ENCODE peak calls at places on chromosomes 3 and 15, in five cellular contexts. H, X, F, L and W are unnamed samples.

GRCh38 chr3:25527796-25528195 is 99.7 kb downstream of the RARB start:
- DNase-seq in F (no peak), L (no peak), X (no peak), H (no peak), W (no peak)

GRCh38 chr15:66085128-66085527 is 168.4 kb downstream of the MEGF11 start:
- DNase-seq in L (peak; percentile 18), F (no peak), H (no peak), X (no peak), W (no peak)

GRCh38 chr3:123871946-123872345 is 12.2 kb downstream of the MYLK start:
- DNase-seq in X (no peak), H (no peak), L (no peak), F (no peak), W (no peak)

GRCh38 chr3:15452156-15452555 is 24.8 kb downstream of the EAF1 start:
- DNase-seq in L (no peak), X (no peak), H (no peak), F (no peak), W (no peak)

GRCh38 chr15:99844150-99844549 is 110.9 kb upstream of the LYSMD4 start:
- DNase-seq in H (no peak), X (no peak), F (no peak), L (no peak), W (no peak)

GRCh38 chr3:98521897-98522537 is 685 bp downstream of the CLDND1 start:
- DNase-seq in F (peak; percentile 14), L (peak; percentile 59), X (no peak), H (peak; percentile 58), W (peak; percentile 71)

GRCh38 chr3:36944012-36944640 is 728 bp downstream of the TRANK1 start:
- DNase-seq in X (no peak), F (no peak), L (peak; percentile 49), H (peak; percentile 57), W (peak; percentile 80)

GRCh38 chr3:48684480-48685143 is 1.1 kb downstream of the NCKIPSD start:
- DNase-seq in F (peak; percentile 44), X (no peak), L (no peak), H (peak; percentile 44), W (no peak)

GRCh38 chr3:23826382-23827061 is 20.8 kb downstream of the UBE2E1 start:
- DNase-seq in F (no peak), H (no peak), X (no peak), L (no peak), W (no peak)

GRCh38 chr3:197513953-197514785 is 41.6 kb downstream of the BDH1 start:
- DNase-seq in L (no peak), F (no peak), X (no peak), H (no peak), W (no peak)

GRCh38 chr3:187684880-187685279 is 14.7 kb upstream of the SST start:
- DNase-seq in H (no peak), F (no peak), X (no peak), L (no peak), W (no peak)

GRCh38 chr15:94042163-94042954 is 189.0 kb upstream of the MCTP2 start:
- DNase-seq in L (no peak), F (no peak), H (no peak), X (no peak), W (no peak)

GRCh38 chr3:53114412-53115074 is 15.7 kb downstream of the RFT1 start:
- DNase-seq in X (no peak), H (no peak), L (no peak), F (peak; percentile 31), W (no peak)

GRCh38 chr3:41277790-41278465 is 78.6 kb downstream of the CTNNB1 start:
- DNase-seq in X (no peak), H (no peak), F (no peak), L (no peak), W (no peak)

GRCh38 chr3:95883801-95884200 is 930.6 kb upstream of the EPHA6 start:
- DNase-seq in X (no peak), F (no peak), L (no peak), H (no peak), W (no peak)

GRCh38 chr3:17905996-17906395 is 163.6 kb upstream of the TBC1D5 start:
- DNase-seq in X (no peak), H (no peak), L (no peak), F (no peak), W (no peak)

GRCh38 chr3:59919581-59919980 is 869.8 kb upstream of the CFAP20DC start:
- DNase-seq in L (no peak), H (no peak), F (no peak), X (no peak), W (no peak)

GRCh38 chr15:63133786-63134185 is 12.1 kb downstream of the LACTB start:
- DNase-seq in F (no peak), L (no peak), X (no peak), H (no peak), W (no peak)

GRCh38 chr15:64092864-64093626 is 593 bp downstream of the CIAO2A start:
- DNase-seq in F (peak; percentile 53), X (no peak), H (peak; percentile 64), L (peak; percentile 61), W (no peak)

GRCh38 chr15:48537277-48538113 is 108.0 kb downstream of the FBN1 start:
- DNase-seq in H (no peak), F (no peak), L (no peak), X (no peak), W (no peak)

DNA sequence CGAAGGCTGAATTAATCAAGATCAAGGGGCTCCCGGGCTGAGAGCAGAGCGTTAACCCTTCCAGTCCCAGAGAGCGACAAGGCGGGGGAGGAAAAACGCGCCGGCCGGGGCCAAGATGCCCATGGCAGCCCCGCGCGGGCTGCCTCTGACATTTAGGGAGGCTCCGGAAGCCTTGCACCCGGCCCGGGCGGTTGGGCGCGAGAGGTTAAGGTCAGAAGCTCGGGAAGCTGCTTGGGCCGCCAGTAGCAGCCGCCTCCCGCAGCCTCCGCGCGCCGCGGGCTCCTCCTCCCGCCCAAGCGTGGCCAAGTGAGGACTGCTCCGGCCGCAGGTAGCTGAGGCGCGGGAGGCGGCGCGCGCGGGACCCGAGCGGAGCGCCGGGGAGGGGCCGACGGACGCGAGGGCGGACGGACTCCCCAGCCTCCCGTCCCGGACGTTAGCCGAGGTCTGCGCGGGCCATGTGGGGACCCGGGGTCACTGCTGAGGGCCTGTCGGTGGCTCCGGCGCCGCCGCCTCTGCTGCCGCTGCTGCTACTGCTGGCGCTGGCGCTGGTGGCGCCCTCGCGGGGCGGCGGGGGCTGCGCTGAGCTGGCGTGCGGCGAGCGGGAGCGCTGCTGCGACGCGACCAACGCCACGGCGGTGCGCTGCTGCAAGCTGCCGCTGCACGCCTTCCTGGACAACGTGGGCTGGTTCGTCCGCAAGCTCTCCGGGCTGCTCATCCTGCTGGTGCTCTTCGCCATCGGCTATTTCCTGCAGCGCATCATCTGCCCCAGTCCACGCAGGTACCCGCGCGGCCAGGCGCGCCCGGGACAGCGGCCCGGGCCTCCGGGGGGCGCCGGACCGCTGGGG is at the start of gene C3orf80:
- DNase-seq in F (peak; percentile 56), H (peak; percentile 53), L (peak; percentile 66), X (no peak), W (no peak)
- TF ChIP-seq EP300 in F (no peak), H (no peak), L (no peak), X (no peak), W (no peak)

DNA sequence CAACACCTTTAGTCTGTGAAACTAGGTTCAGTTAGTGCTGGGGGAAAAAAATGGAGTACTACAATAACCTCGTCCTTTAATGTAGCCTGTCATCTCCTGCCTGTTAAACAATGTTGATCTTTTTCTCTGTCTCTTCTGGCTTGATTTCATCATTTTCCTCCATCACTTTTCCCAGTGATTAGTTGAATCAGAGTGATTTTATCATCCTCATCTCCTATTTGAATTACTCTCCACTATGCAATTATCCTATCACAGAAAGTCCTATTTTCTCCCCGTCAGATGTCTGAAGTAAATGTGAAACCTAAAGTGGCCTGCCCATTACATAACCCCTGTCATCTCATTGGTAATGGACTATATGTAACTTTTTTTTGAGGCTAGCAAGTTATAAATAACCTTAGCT is 201.7 kb downstream of the CACNA2D3 start:
- DNase-seq in F (no peak), L (no peak), X (no peak), H (no peak), W (no peak)
- TF ChIP-seq EP300 in F (no peak), L (no peak), X (no peak), H (no peak), W (no peak)

GRCh38 chr3:144272715-144273114 is 301.1 kb downstream of the DIPK2A start:
- DNase-seq in H (no peak), F (no peak), L (no peak), X (no peak), W (no peak)

GRCh38 chr3:144270100-144270499 is 298.5 kb downstream of the DIPK2A start:
- DNase-seq in H (peak; percentile 8), L (no peak), F (no peak), X (no peak), W (no peak)

GRCh38 chr3:144275005-144275404 is 303.4 kb downstream of the DIPK2A start:
- DNase-seq in X (no peak), F (no peak), H (no peak), L (no peak), W (no peak)

DNA sequence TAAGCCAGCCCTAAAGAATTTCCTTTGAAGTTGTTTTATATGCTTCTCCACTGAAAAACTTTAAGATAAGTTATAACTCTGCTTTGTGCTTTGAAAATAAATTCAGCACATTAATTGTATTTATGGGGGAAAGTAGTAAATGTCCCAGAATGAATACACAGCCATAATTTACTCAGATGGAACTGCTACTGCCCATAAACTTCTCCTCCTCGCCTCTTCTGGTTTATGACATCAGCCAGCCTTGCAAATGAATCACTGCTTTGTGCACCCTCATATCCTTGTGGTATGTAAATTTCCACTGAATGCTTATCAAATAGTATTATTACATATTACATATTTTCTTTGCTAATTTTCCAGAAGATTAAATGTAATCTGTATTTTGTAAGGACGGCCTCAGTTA is 302.0 kb downstream of the DIPK2A start:
- DNase-seq in H (no peak), L (no peak), F (no peak), X (no peak), W (no peak)
- TF ChIP-seq EP300 in H (no peak), L (no peak), F (no peak), X (no peak), W (no peak)

GRCh38 chr3:43180027-43180426 is 74.1 kb upstream of the POMGNT2 start:
- DNase-seq in X (no peak), H (peak; percentile 45), L (no peak), F (no peak), W (no peak)
- TF ChIP-seq EP300 in X (no peak), H (no peak), L (no peak), F (no peak), W (no peak)

GRCh38 chr3:58880182-58880581 is 169.6 kb downstream of the CFAP20DC start:
- DNase-seq in F (no peak), H (no peak), X (no peak), L (no peak), W (no peak)

GRCh38 chr3:58874795-58875194 is 175.0 kb downstream of the CFAP20DC start:
- DNase-seq in F (no peak), X (no peak), L (no peak), H (no peak), W (no peak)

GRCh38 chr3:58874248-58874741 is 175.5 kb downstream of the CFAP20DC start:
- DNase-seq in F (no peak), L (no peak), X (no peak), H (no peak), W (no peak)
- TF ChIP-seq EP300 in F (no peak), L (no peak), X (no peak), H (no peak), W (no peak)

DNA sequence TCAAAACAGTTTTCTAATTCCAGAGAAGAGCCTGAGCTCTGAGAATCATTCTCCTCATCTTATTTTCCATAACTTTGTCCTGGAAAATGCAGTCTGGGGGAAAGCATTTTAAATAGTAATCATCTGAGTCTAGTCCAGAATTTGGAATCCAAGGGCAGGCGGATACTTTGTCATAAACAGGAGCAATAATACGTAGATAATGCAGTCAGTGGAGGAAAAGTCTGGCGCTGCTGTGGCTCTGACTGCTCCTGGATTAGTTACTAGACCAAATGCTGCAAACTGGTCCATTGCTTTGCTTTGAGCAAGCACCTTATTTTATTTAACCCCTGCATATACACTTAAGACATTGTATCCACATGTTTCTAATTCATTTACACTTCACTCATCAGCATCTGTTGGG is 285.1 kb downstream of the THSD4 start:
- DNase-seq in F (no peak), X (no peak), H (no peak), L (no peak), W (no peak)
- TF ChIP-seq EP300 in F (no peak), X (no peak), H (no peak), L (no peak), W (no peak)